ENCODE peak calls at places on chromosomes 11 and 22, in five cellular contexts. U is esophagus squamous epithelium, L is fibroblast of pulmonary artery, P is iPS DF 19.7, H is T follicular helper cell. T is an unnamed sample.

GRCh38 chr11:11770274-11770673 is 71.5 kb upstream of the USP47 start:
- DNase-seq in U (no peak), L (no peak), P (no peak), H (no peak), T (no peak)

GRCh38 chr11:44281151-44281550 is 28.8 kb downstream of the ALX4 start:
- DNase-seq in U (no peak), L (no peak), P (no peak), H (no peak), T (no peak)

GRCh38 chr11:9138612-9139579 is 47.5 kb upstream of the SCUBE2 start:
- DNase-seq in U (no peak), L (peak), P (no peak), H (no peak), T (no peak)

GRCh38 chr11:8261316-8261715 is 2.4 kb downstream of the LMO1 start:
- DNase-seq in U (no peak), L (no peak), P (no peak), H (no peak), T (no peak)

GRCh38 chr11:77205467-77206263 is 77.6 kb downstream of the MYO7A start:
- DNase-seq in U (no peak), L (no peak), P (no peak), H (no peak), T (no peak)

GRCh38 chr11:30281476-30282288 is 41.2 kb upstream of the ARL14EP start:
- DNase-seq in U (no peak), L (no peak), P (no peak), H (no peak), T (no peak)

GRCh38 chr22:44685384-44686056 is 16.5 kb upstream of the PRR5 start:
- DNase-seq in U (no peak), L (peak), P (no peak), H (peak), T (no peak)

GRCh38 chr22:23073506-23074229 is 3.3 kb downstream of the GNAZ start:
- DNase-seq in U (no peak), L (no peak), P (no peak), H (no peak), T (no peak)

GRCh38 chr11:116773203-116774112 is 671 bp upstream of the BUD13 start:
- DNase-seq in U (peak), L (no peak), P (no peak), H (no peak), T (no peak)

GRCh38 chr11:102971766-102972165 is 16.2 kb upstream of the MMP13 start:
- DNase-seq in U (no peak), L (no peak), P (no peak), H (no peak), T (no peak)

GRCh38 chr22:43474161-43475101 is 62.6 kb downstream of the MPPED1 start:
- DNase-seq in U (no peak), L (no peak), P (no peak), H (no peak), T (no peak)

GRCh38 chr11:73965764-73966121 is 14.9 kb downstream of the DNAJB13 start:
- DNase-seq in U (no peak), L (no peak), P (no peak), H (no peak), T (no peak)

GRCh38 chr22:50252081-50253045 is 1.3 kb upstream of the HDAC10 start:
- DNase-seq in U (no peak), L (peak), P (no peak), H (peak), T (no peak)

GRCh38 chr11:45270946-45271345 is 15.2 kb downstream of the SYT13 start:
- DNase-seq in U (no peak), L (no peak), P (no peak), H (no peak), T (no peak)

GRCh38 chr11:64268687-64269379 is 15.6 kb downstream of the BAD start:
- DNase-seq in U (no peak), L (peak), P (no peak), H (no peak), T (no peak)

GRCh38 chr11:7467652-7468051 is 17.7 kb upstream of the OLFML1 start:
- DNase-seq in U (no peak), L (no peak), P (no peak), H (no peak), T (no peak)

GRCh38 chr11:34823197-34823596 is 93.0 kb downstream of the APIP start:
- DNase-seq in U (no peak), L (no peak), P (no peak), H (no peak), T (no peak)

GRCh38 chr11:22558638-22559037 is 67.0 kb downstream of the FANCF start:
- DNase-seq in U (no peak), L (peak), P (no peak), H (no peak), T (no peak)

GRCh38 chr22:44845191-44845590 is 92.8 kb downstream of the ARHGAP8 start:
- DNase-seq in U (no peak), L (no peak), P (no peak), H (no peak), T (no peak)

GRCh38 chr22:45709004-45709739 is 37.5 kb downstream of the ATXN10 start:
- DNase-seq in U (no peak), L (peak), P (no peak), H (no peak), T (no peak)

GRCh38 chr22:33274214-33274828 is 216.1 kb upstream of the SYN3 start:
- DNase-seq in U (no peak), L (peak), P (peak), H (no peak), T (no peak)

GRCh38 chr11:2137202-2138071 is 1.8 kb downstream of the IGF2 start:
- DNase-seq in U (no peak), L (peak), P (no peak), H (no peak), T (no peak)

GRCh38 chr11:7512525-7513209 is 1.1 kb upstream of the PPFIBP2 start:
- DNase-seq in U (peak), L (peak), P (no peak), H (no peak), T (no peak)